ENCODE peak calls at places on chromosomes 16 and 17, in eight cellular contexts. J is sigmoid colon, I is K562, O is upper lobe of left lung, Z is stomach, E is suprapubic skin, M is H1, L is HepG2. K is an unnamed sample.

GRCh38 chr17:2709173-2709661 is 2.3 kb downstream of the CLUH start:
- DNase-seq in L (no peak), E (peak), M (no peak), I (no peak), J (peak), O (peak), Z (peak), K (peak)

GRCh38 chr16:21001262-21001661 is 100.7 kb downstream of the LYRM1 start:
- DNase-seq in M (no peak), J (no peak), Z (no peak), E (no peak), L (peak), O (no peak), I (peak), K (peak)

GRCh38 chr16:66026211-66026610 is 340.3 kb upstream of the CDH5 start:
- DNase-seq in J (no peak), E (peak), O (no peak), L (no peak), Z (no peak), M (peak), I (no peak), K (no peak)

GRCh38 chr17:50033316-50033715 is 22.6 kb upstream of the ITGA3 start:
- DNase-seq in M (no peak), J (peak), Z (peak), E (no peak), O (no peak), L (no peak), I (no peak), K (no peak)

GRCh38 chr16:59748531-59748930 is 1014.4 kb upstream of the GOT2 start:
- DNase-seq in L (no peak), E (no peak), O (no peak), I (no peak), Z (no peak), M (no peak), J (no peak), K (no peak)

GRCh38 chr17:79617304-79617703 is 6.5 kb upstream of the RBFOX3 start:
- DNase-seq in L (no peak), E (peak), O (no peak), I (no peak), Z (no peak), J (peak), M (no peak), K (no peak)

GRCh38 chr17:32189343-32189742 is 47.0 kb downstream of the RHOT1 start:
- DNase-seq in L (no peak), Z (no peak), O (no peak), M (no peak), I (no peak), E (no peak), J (no peak), K (no peak)

GRCh38 chr17:62871291-62871690 is 63.2 kb upstream of the MARCHF10 start:
- DNase-seq in O (no peak), L (no peak), M (no peak), E (no peak), Z (no peak), I (no peak), J (no peak), K (no peak)

GRCh38 chr16:74691093-74691855 is 9.4 kb downstream of the MLKL start:
- DNase-seq in Z (no peak), O (no peak), M (no peak), L (no peak), J (no peak), E (no peak), I (no peak), K (no peak)

GRCh38 chr16:57166951-57167350 is 18.9 kb downstream of the PSME3IP1 start:
- DNase-seq in E (no peak), J (peak), I (no peak), M (no peak), O (no peak), L (no peak), Z (no peak), K (no peak)

GRCh38 chr16:9595393-9595792 is 503.9 kb downstream of the HAPSTR1 start:
- DNase-seq in E (no peak), M (no peak), O (no peak), I (no peak), J (no peak), L (no peak), Z (no peak), K (no peak)

GRCh38 chr17:81329279-81329926 is 34.3 kb upstream of the SLC38A10 start:
- DNase-seq in J (peak), O (peak), E (peak), I (peak), Z (peak), M (no peak), L (peak), K (peak)
- TF ChIP-seq POLR2AphosphoS5 in J (peak), O (peak), E (no peak), I (no peak), Z (peak), M (no peak), L (no peak), K (peak)

DNA sequence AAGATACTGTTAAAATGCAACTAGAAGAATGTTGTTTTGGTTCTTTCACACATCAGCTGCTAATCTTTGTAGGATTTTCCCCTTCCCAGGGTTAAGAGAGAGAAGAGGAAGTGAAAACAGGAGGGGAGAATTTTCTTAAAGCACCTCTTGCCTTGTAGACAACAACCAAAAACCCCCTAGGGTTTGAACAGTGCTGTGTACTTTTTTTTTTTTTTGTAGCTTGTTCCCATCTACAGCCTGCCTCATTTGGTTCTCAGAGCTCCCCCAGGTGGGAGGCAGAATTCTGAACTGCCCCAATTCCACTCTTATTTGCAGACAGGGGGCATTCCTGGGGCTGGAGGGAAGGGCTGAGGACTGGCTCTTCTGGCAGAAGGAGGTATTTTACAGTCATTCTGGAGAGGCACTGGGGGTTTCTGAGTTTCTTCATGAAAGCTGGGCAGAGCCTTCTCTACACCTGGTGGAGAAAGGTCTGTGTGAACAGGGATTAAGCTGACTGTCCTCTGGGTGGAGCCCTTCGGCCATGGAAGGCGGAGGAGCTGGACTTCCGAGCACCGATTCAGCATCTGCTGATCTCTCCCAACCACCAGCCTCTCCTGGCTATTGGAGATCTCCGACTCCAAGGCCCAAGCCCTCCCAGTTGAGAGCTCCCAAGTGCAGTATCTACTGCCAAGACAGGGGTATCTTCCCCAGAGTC is 32.2 kb downstream of the SMARCE1 start:
- DNase-seq in E (no peak), I (peak), M (peak), L (peak), J (no peak), O (no peak), Z (peak), K (peak)
- TF ChIP-seq EP300 in E (no peak), I (no peak), M (no peak), L (no peak), J (no peak), O (no peak), Z (no peak), K (no peak)

DNA sequence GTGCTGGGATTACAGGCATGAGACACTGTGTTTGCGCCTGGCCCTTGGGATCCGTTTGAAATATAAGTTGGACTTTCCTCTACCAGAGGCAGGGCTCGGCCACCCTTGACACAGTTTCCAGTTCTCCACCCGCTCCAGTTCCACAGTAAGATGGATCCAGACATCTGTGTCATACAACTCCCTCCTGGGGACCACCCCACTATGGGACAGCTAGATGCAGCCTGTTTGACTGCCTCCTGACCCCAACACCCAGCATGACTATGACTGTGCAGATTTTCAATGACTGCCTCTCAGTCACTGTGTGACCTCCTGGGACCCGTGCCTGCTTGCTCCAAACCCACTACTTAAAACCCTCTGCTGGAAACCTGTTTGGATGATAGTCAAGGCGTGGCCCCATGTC is 166.7 kb downstream of the IRF8 start:
- DNase-seq in O (no peak), J (no peak), E (no peak), M (no peak), L (no peak), I (no peak), Z (no peak), K (no peak)
- TF ChIP-seq POLR2AphosphoS5 in O (no peak), J (no peak), E (no peak), M (no peak), L (no peak), I (no peak), Z (no peak), K (no peak)

GRCh38 chr16:18783430-18784341 is 6.4 kb downstream of the RPS15A start:
- DNase-seq in O (no peak), I (no peak), J (no peak), E (no peak), L (no peak), Z (no peak), M (no peak), K (no peak)

GRCh38 chr16:18784917-18785623 is 5.1 kb downstream of the RPS15A start:
- DNase-seq in M (no peak), Z (no peak), E (no peak), I (no peak), O (no peak), J (no peak), L (no peak), K (no peak)

DNA sequence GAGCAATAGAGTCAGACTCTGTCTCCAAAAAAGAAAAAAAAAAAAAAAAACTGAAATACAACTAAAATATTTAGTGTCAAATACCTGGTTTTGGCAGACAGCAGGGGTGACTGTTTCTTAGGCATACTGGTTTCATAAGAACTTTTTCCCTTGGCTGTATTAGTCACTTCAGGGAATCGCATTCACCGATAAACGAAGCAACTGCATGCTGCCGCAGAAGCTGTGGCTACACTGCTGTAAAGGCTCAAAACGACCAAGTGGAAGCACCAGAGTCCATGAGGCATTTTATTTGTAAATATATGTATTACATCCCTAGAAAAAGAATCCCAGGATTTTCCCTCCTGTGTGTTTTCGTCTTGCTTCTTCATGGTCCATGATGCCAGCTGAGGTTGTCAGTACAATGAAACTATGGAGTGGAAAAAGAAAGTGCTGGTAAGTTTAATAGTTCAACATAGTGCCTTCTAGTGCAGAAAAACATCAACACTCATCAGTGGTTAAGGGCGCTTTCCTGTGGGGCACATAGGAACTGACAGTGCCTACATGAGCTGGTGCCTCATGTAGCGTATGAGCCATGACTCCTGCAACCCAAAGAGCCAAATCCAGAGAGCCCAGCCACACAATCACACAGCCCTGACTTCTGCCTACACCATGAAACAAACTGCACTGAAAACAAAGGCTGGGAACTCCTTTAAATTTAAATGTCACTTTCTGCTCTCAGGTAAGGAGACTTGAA is 7.3 kb downstream of the RPS15A start:
- DNase-seq in J (no peak), M (no peak), E (no peak), I (no peak), L (no peak), O (no peak), Z (no peak), K (no peak)
- TF ChIP-seq EP300 in J (no peak), M (no peak), E (no peak), I (no peak), L (no peak), O (no peak), Z (no peak), K (no peak)